ENCODE peak calls at places on chromosomes 7 and 10, in ten cellular contexts. One of them, this sample, is unnamed.

GRCh38 chr10:29896053-29896452 is 163.3 kb downstream of the JCAD start:
- DNase-seq in neural crest cell: no peak
- DNase-seq in brain microvascular endothelial cell: peak; percentile 42
- DNase-seq in activated CD4-positive, alpha-beta T cell treated with anti-CD3 and anti-CD28 coated beads, Interleukin-2, amount 50 U/mL, for 24 hours: no peak
- DNase-seq in GM03348: no peak
- DNase-seq in heart left ventricle: no peak
- DNase-seq in endothelial cell of umbilical vein: peak; percentile 72
- DNase-seq in nucleus accumbens: no peak
- DNase-seq in KG1: no peak
- DNase-seq in SW 1271: no peak
- DNase-seq in this sample: no peak

GRCh38 chr10:129971381-129972144 is 7.5 kb upstream of the EBF3 start:
- DNase-seq in nucleus accumbens: no peak
- DNase-seq in neural crest cell: no peak
- DNase-seq in activated CD4-positive, alpha-beta T cell treated with anti-CD3 and anti-CD28 coated beads, Interleukin-2, amount 50 U/mL, for 24 hours: no peak
- DNase-seq in endothelial cell of umbilical vein: peak; percentile 35
- DNase-seq in KG1: no peak
- DNase-seq in SW 1271: no peak
- DNase-seq in brain microvascular endothelial cell: no peak
- DNase-seq in GM03348: peak; percentile 94
- DNase-seq in heart left ventricle: peak; percentile 79
- DNase-seq in this sample: peak; percentile 60

GRCh38 chr10:85545874-85546273 is 820.7 kb downstream of the GRID1 start:
- DNase-seq in activated CD4-positive, alpha-beta T cell treated with anti-CD3 and anti-CD28 coated beads, Interleukin-2, amount 50 U/mL, for 24 hours: no peak
- DNase-seq in SW 1271: no peak
- DNase-seq in GM03348: no peak
- DNase-seq in nucleus accumbens: no peak
- DNase-seq in KG1: no peak
- DNase-seq in heart left ventricle: no peak
- DNase-seq in brain microvascular endothelial cell: no peak
- DNase-seq in endothelial cell of umbilical vein: no peak
- DNase-seq in neural crest cell: no peak
- DNase-seq in this sample: no peak

GRCh38 chr10:73922007-73922863 is 11.3 kb downstream of the PLAU start:
- DNase-seq in brain microvascular endothelial cell: no peak
- DNase-seq in endothelial cell of umbilical vein: no peak
- DNase-seq in nucleus accumbens: no peak
- DNase-seq in KG1: no peak
- DNase-seq in activated CD4-positive, alpha-beta T cell treated with anti-CD3 and anti-CD28 coated beads, Interleukin-2, amount 50 U/mL, for 24 hours: no peak
- DNase-seq in neural crest cell: no peak
- DNase-seq in SW 1271: no peak
- DNase-seq in GM03348: no peak
- DNase-seq in heart left ventricle: no peak
- DNase-seq in this sample: no peak

GRCh38 chr10:75034131-75034512 is 77.3 kb upstream of the SAMD8 start:
- DNase-seq in heart left ventricle: no peak
- DNase-seq in activated CD4-positive, alpha-beta T cell treated with anti-CD3 and anti-CD28 coated beads, Interleukin-2, amount 50 U/mL, for 24 hours: no peak
- DNase-seq in GM03348: no peak
- DNase-seq in brain microvascular endothelial cell: no peak
- DNase-seq in nucleus accumbens: no peak
- DNase-seq in neural crest cell: no peak
- DNase-seq in SW 1271: no peak
- DNase-seq in endothelial cell of umbilical vein: no peak
- DNase-seq in KG1: no peak
- DNase-seq in this sample: no peak

GRCh38 chr10:68423522-68423921 is 16.4 kb upstream of the RUFY2 start:
- DNase-seq in GM03348: no peak
- DNase-seq in brain microvascular endothelial cell: no peak
- DNase-seq in KG1: no peak
- DNase-seq in neural crest cell: no peak
- DNase-seq in endothelial cell of umbilical vein: peak; percentile 17
- DNase-seq in heart left ventricle: no peak
- DNase-seq in nucleus accumbens: no peak
- DNase-seq in SW 1271: no peak
- DNase-seq in activated CD4-positive, alpha-beta T cell treated with anti-CD3 and anti-CD28 coated beads, Interleukin-2, amount 50 U/mL, for 24 hours: no peak
- DNase-seq in this sample: no peak

GRCh38 chr10:119634219-119634544 is 17.0 kb upstream of the BAG3 start:
- DNase-seq in brain microvascular endothelial cell: no peak
- DNase-seq in SW 1271: no peak
- DNase-seq in KG1: no peak
- DNase-seq in heart left ventricle: no peak
- DNase-seq in nucleus accumbens: peak; percentile 3
- DNase-seq in endothelial cell of umbilical vein: no peak
- DNase-seq in neural crest cell: no peak
- DNase-seq in GM03348: no peak
- DNase-seq in activated CD4-positive, alpha-beta T cell treated with anti-CD3 and anti-CD28 coated beads, Interleukin-2, amount 50 U/mL, for 24 hours: no peak
- DNase-seq in this sample: no peak

GRCh38 chr10:84348860-84349259 is 20.5 kb downstream of the CCSER2 start:
- DNase-seq in endothelial cell of umbilical vein: peak; percentile 21
- DNase-seq in activated CD4-positive, alpha-beta T cell treated with anti-CD3 and anti-CD28 coated beads, Interleukin-2, amount 50 U/mL, for 24 hours: no peak
- DNase-seq in GM03348: peak; percentile 53
- DNase-seq in SW 1271: no peak
- DNase-seq in KG1: no peak
- DNase-seq in neural crest cell: no peak
- DNase-seq in heart left ventricle: no peak
- DNase-seq in brain microvascular endothelial cell: no peak
- DNase-seq in nucleus accumbens: no peak
- DNase-seq in this sample: no peak

GRCh38 chr7:17640730-17641377 is 299.4 kb downstream of the SNX13 start:
- DNase-seq in nucleus accumbens: no peak
- DNase-seq in neural crest cell: peak; percentile 34
- DNase-seq in heart left ventricle: no peak
- DNase-seq in activated CD4-positive, alpha-beta T cell treated with anti-CD3 and anti-CD28 coated beads, Interleukin-2, amount 50 U/mL, for 24 hours: no peak
- DNase-seq in KG1: no peak
- DNase-seq in brain microvascular endothelial cell: peak; percentile 52
- DNase-seq in endothelial cell of umbilical vein: peak; percentile 33
- DNase-seq in GM03348: peak; percentile 30
- DNase-seq in SW 1271: no peak
- DNase-seq in this sample: no peak

This sample was measured in left ventricle myocardium inferior.